ENCODE peak calls at places on chromosomes 3 and 15, in seven cellular contexts. Z, L, Q, H, V, C and Y are unnamed samples.

GRCh38 chr3:190217081-190217480 is 96.4 kb upstream of the P3H2 start:
- DNase-seq in L (peak; percentile 66), C (peak; percentile 35), H (peak; percentile 64), Z (no peak), Q (no peak), V (peak; percentile 47), Y (peak; percentile 50)

GRCh38 chr3:8593022-8593817 is 51.4 kb downstream of the SSUH2 start:
- DNase-seq in V (no peak), L (no peak), H (no peak), C (no peak), Z (no peak), Q (no peak), Y (no peak)

GRCh38 chr3:124928333-124929202 is 6.0 kb downstream of the MUC13 start:
- DNase-seq in L (peak; percentile 85), V (peak; percentile 58), Z (no peak), H (peak; percentile 86), C (peak; percentile 72), Q (peak; percentile 82), Y (peak; percentile 75)

GRCh38 chr3:14431928-14432834 is 29.8 kb downstream of the SLC6A6 start:
- DNase-seq in H (peak; percentile 76), Z (peak; percentile 87), L (peak; percentile 55), C (peak; percentile 72), V (peak; percentile 96), Q (peak; percentile 96), Y (peak; percentile 81)

GRCh38 chr3:169581633-169582032 is 81.9 kb downstream of the MECOM start:
- DNase-seq in V (no peak), H (no peak), C (peak; percentile 8), Z (no peak), Q (no peak), L (no peak), Y (no peak)

GRCh38 chr3:21750831-21751391 is at the start of gene ZNF385D:
- DNase-seq in V (no peak), H (peak; percentile 56), L (peak; percentile 55), C (peak; percentile 80), Q (peak; percentile 79), Z (no peak), Y (peak; percentile 36)

GRCh38 chr15:101539930-101540329 is 50.4 kb upstream of the PCSK6 start:
- DNase-seq in H (no peak), Q (peak; percentile 22), L (no peak), Z (no peak), V (no peak), C (no peak), Y (no peak)

GRCh38 chr3:133448478-133449122 is 48.7 kb downstream of the BFSP2 start:
- DNase-seq in Z (no peak), C (no peak), L (peak; percentile 38), V (no peak), H (no peak), Q (no peak), Y (no peak)

GRCh38 chr3:174891524-174892203 is 32.5 kb downstream of the NAALADL2 start:
- DNase-seq in H (peak; percentile 46), Z (no peak), L (peak; percentile 39), V (peak; percentile 1), Q (no peak), C (no peak), Y (peak; percentile 4)

GRCh38 chr3:173058229-173058628 is 82.8 kb downstream of the SPATA16 start:
- DNase-seq in H (no peak), Q (no peak), V (no peak), C (no peak), Z (no peak), L (no peak), Y (no peak)

GRCh38 chr3:193509103-193509965 is 45.4 kb downstream of the ATP13A4 start:
- DNase-seq in Z (no peak), C (no peak), Q (no peak), V (no peak), H (no peak), L (no peak), Y (no peak)

GRCh38 chr3:106810461-106810733 is 566.8 kb upstream of the CCDC54 start:
- DNase-seq in V (no peak), C (no peak), Z (no peak), L (no peak), Q (no peak), H (no peak), Y (peak; percentile 19)

GRCh38 chr3:99505646-99506269 is 132.6 kb upstream of the COL8A1 start:
- DNase-seq in V (peak; percentile 89), L (peak; percentile 95), Q (peak; percentile 81), H (peak; percentile 90), C (peak; percentile 82), Z (no peak), Y (peak; percentile 92)

GRCh38 chr3:172307143-172307560 is 141.1 kb downstream of the GHSR start:
- DNase-seq in C (peak; percentile 55), V (no peak), Q (no peak), Z (no peak), L (peak; percentile 72), H (peak; percentile 54), Y (peak; percentile 78)

GRCh38 chr3:5057857-5058324 is 64.2 kb upstream of the ARL8B start:
- DNase-seq in H (peak; percentile 93), Q (peak; percentile 89), Z (peak; percentile 60), V (peak; percentile 85), C (peak; percentile 87), L (peak; percentile 96), Y (peak; percentile 94)

GRCh38 chr3:32781211-32781968 is 36.4 kb upstream of the TRIM71 start:
- DNase-seq in L (peak; percentile 79), V (peak; percentile 93), C (peak; percentile 78), H (peak; percentile 76), Q (peak; percentile 75), Z (peak; percentile 82), Y (peak; percentile 78)

GRCh38 chr15:28892789-28893610 is 7.2 kb downstream of the APBA2 start:
- DNase-seq in H (peak; percentile 21), L (peak; percentile 35), C (no peak), Z (no peak), V (no peak), Q (no peak), Y (peak; percentile 60)

GRCh38 chr15:50390549-50391264 is 33.5 kb upstream of the USP8 start:
- DNase-seq in L (no peak), H (no peak), V (peak; percentile 58), Q (no peak), Z (no peak), C (no peak), Y (no peak)

GRCh38 chr15:65841121-65841930 is 28.0 kb upstream of the RAB11A start:
- DNase-seq in V (peak; percentile 71), Z (no peak), C (no peak), L (peak; percentile 46), Q (peak; percentile 74), H (peak; percentile 53), Y (no peak)

GRCh38 chr3:10994311-10994710 is 1.8 kb downstream of the SLC6A1 start:
- DNase-seq in L (no peak), H (no peak), Q (no peak), V (no peak), Z (no peak), C (no peak), Y (no peak)

GRCh38 chr3:152287898-152288576 is 19.3 kb downstream of the MBNL1 start:
- DNase-seq in Q (no peak), C (no peak), Z (no peak), V (no peak), H (no peak), L (no peak), Y (no peak)

GRCh38 chr3:45497963-45498362 is 96.6 kb upstream of the LIMD1 start:
- DNase-seq in Q (no peak), V (no peak), Z (no peak), H (no peak), C (peak; percentile 36), L (no peak), Y (peak; percentile 33)

GRCh38 chr15:75349851-75350588 is 3.2 kb downstream of the NEIL1 start:
- DNase-seq in V (peak; percentile 92), Z (peak; percentile 45), C (no peak), H (no peak), L (no peak), Q (no peak), Y (no peak)

GRCh38 chr15:41917767-41918430 is 24.0 kb upstream of the SPTBN5 start:
- DNase-seq in V (no peak), L (peak; percentile 75), C (peak; percentile 65), Q (no peak), H (peak; percentile 74), Z (peak; percentile 67), Y (peak; percentile 80)
- TF ChIP-seq CTCF in V (no peak), L (no peak), C (no peak), Q (no peak), H (no peak), Z (no peak), Y (no peak)

GRCh38 chr15:82647835-82648256 is 683 bp upstream of the CPEB1 start:
- DNase-seq in V (no peak), H (no peak), C (no peak), Q (no peak), L (no peak), Z (no peak), Y (no peak)
- H3K4me3 ChIP-seq in V (no peak overlapping the region), H (peak overlapping the region; percentile 5), C (no peak overlapping the region), Q (peak overlapping the region; percentile 78), L (peak overlapping the region; percentile 39), Z (peak overlapping the region; percentile 62), Y (peak overlapping the region; percentile 47)

GRCh38 chr3:188153498-188153948 is 434 bp upstream of the LPP start:
- DNase-seq in Z (peak; percentile 84), L (peak; percentile 94), H (peak; percentile 97), C (peak; percentile 96), Q (peak; percentile 95), V (peak; percentile 64), Y (peak; percentile 96)

GRCh38 chr3:188154758-188155574 is 1.0 kb downstream of the LPP start:
- DNase-seq in Z (no peak), Q (no peak), H (peak; percentile 30), L (peak; percentile 34), C (no peak), V (no peak), Y (no peak)

GRCh38 chr3:188156051-188156450 is 2.1 kb downstream of the LPP start:
- DNase-seq in Q (no peak), Z (no peak), C (no peak), L (no peak), V (no peak), H (no peak), Y (no peak)

GRCh38 chr3:188152660-188153497 is 1.1 kb upstream of the LPP start:
- DNase-seq in Q (peak; percentile 84), Z (peak; percentile 72), H (peak; percentile 78), C (no peak), V (peak; percentile 24), L (peak; percentile 51), Y (peak; percentile 67)

GRCh38 chr3:188153949-188154757 is at the start of gene LPP:
- DNase-seq in L (peak; percentile 70), H (peak; percentile 80), Z (peak; percentile 87), C (peak; percentile 76), Q (peak; percentile 91), V (peak; percentile 83), Y (peak; percentile 77)
- TF ChIP-seq CTCF in L (no peak), H (no peak), Z (no peak), C (no peak), Q (no peak), V (no peak), Y (no peak)

DNA sequence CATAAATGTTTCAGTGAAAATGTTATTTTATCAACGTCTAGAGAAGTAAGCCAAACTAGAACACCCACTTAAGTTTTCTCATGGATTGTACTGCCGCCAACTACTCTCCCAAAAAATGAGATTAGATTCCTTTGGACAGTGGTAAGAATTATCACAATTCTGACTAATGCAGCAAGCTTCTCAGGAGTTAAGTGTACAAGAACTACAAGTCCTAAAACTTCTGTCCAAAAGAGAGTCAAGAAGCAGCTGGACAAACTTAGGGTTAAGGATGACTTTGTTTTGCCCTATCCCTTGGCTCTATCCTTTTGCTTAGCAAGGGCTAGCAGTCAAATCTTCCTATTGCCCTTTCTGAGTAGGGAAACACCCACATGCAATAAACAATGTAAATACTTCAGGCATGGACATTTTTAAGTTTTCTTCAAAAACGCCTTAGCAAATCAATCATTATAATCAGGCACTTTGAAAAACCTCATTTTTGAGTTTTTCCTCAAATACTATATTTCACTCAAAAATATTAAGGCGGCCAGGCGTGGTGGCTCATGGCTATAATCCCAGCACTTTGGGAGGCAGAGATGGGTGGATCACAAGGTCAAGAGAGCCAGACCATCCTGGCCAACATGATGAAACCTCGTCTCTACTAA is 19.5 kb downstream of the RAF1 start:
- DNase-seq in Q (no peak), V (no peak), H (peak; percentile 71), Z (no peak), C (peak; percentile 60), L (peak; percentile 78), Y (peak; percentile 52)
- H3K4me3 ChIP-seq in Q (no peak overlapping the region), V (no peak overlapping the region), H (no peak overlapping the region), Z (no peak overlapping the region), C (no peak overlapping the region), L (no peak overlapping the region), Y (no peak overlapping the region)